ENCODE peak calls at places on chromosomes 16 and 17, in nine cellular contexts. F is kidney tubule cell; M is D341Med; Z is colonic mucosa; R is brain pericyte; S is right lobe of liver; J is activated naive CD8-positive, alpha-beta T cell treated with anti-CD3 and anti-CD28 coated beads, Interleukin-2, amount 10 ng/mL, durations not matched to agents 7 days and 5 days; U is stimulated activated CD4-positive, alpha-beta T cell treated with anti-CD3 and anti-CD28 coated beads, Interleukin-2, amount 100 ng/mL, for 48 hours; K is NCI-H1092. L is an unnamed sample.
A peak's percentile ranks its signal among the peaks of the same experiment; 100 is the strongest.

GRCh38 chr17:29613371-29613837 is 9.3 kb downstream of the CORO6 start:
- DNase-seq in F (peak; percentile 89), M (no peak), Z (peak; percentile 98), R (peak; percentile 49), S (peak; percentile 93), J (peak; percentile 99), U (peak; percentile 99), K (no peak), L (no peak)

GRCh38 chr17:66523378-66524174 is 221.2 kb downstream of the PRKCA start:
- DNase-seq in F (no peak), M (no peak), Z (peak; percentile 84), R (no peak), S (no peak), J (no peak), U (no peak), K (no peak), L (no peak)

GRCh38 chr17:74529243-74529642 is 2.0 kb downstream of the CD300LB start:
- DNase-seq in F (no peak), M (no peak), Z (no peak), R (no peak), S (no peak), J (peak; percentile 6), U (no peak), K (no peak), L (no peak)

GRCh38 chr17:59425085-59425901 is 93.8 kb downstream of the YPEL2 start:
- DNase-seq in F (peak; percentile 70), M (no peak), Z (no peak), R (no peak), S (peak; percentile 66), J (no peak), U (no peak), K (no peak), L (no peak)

GRCh38 chr17:78013683-78014467 is 55.4 kb downstream of the TNRC6C start:
- DNase-seq in F (peak; percentile 63), M (peak; percentile 68), Z (peak; percentile 69), R (peak; percentile 37), S (no peak), J (no peak), U (peak; percentile 29), K (peak; percentile 36), L (peak; percentile 45)

GRCh38 chr16:73546351-73546845 is 498.5 kb upstream of the ZFHX3 start:
- DNase-seq in F (no peak), M (no peak), Z (no peak), R (no peak), S (no peak), J (no peak), U (no peak), K (peak; percentile 26), L (no peak)

GRCh38 chr17:80104321-80104955 is 3.1 kb downstream of the GAA start:
- DNase-seq in F (peak; percentile 30), M (no peak), Z (no peak), R (peak; percentile 65), S (peak; percentile 50), J (no peak), U (no peak), K (peak; percentile 70), L (no peak)

GRCh38 chr16:87855852-87856715 is 13.2 kb downstream of the SLC7A5 start:
- DNase-seq in F (peak; percentile 60), M (peak; percentile 27), Z (peak; percentile 67), R (peak; percentile 53), S (peak; percentile 86), J (peak; percentile 69), U (no peak), K (no peak), L (no peak)

GRCh38 chr17:80923211-80924110 is 68.2 kb upstream of the CHMP6 start:
- DNase-seq in F (no peak), M (no peak), Z (no peak), R (no peak), S (peak; percentile 48), J (no peak), U (no peak), K (no peak), L (no peak)

GRCh38 chr17:12402963-12403622 is 262.6 kb upstream of the MYOCD start:
- DNase-seq in F (peak; percentile 73), M (no peak), Z (no peak), R (no peak), S (no peak), J (no peak), U (no peak), K (no peak), L (no peak)

GRCh38 chr16:10090816-10091215 is 91.4 kb downstream of the GRIN2A start:
- DNase-seq in F (peak; percentile 7), M (no peak), Z (no peak), R (no peak), S (no peak), J (no peak), U (no peak), K (no peak), L (no peak)

GRCh38 chr17:57830880-57831279 is 19.0 kb downstream of the MRPS23 start:
- DNase-seq in F (no peak), M (no peak), Z (no peak), R (no peak), S (no peak), J (no peak), U (no peak), K (no peak), L (no peak)

GRCh38 chr16:67294927-67295326 is 15.6 kb downstream of the PLEKHG4 start:
- DNase-seq in F (no peak), M (no peak), Z (no peak), R (no peak), S (no peak), J (no peak), U (no peak), K (no peak), L (no peak)

GRCh38 chr16:369866-370436 is 387 bp downstream of the MRPL28 start:
- DNase-seq in F (peak; percentile 28), M (no peak), Z (no peak), R (no peak), S (no peak), J (no peak), U (no peak), K (no peak), L (no peak)

GRCh38 chr17:28154242-28154641 is 111.8 kb downstream of the NLK start:
- DNase-seq in F (peak; percentile 23), M (no peak), Z (no peak), R (no peak), S (no peak), J (no peak), U (no peak), K (no peak), L (no peak)

GRCh38 chr17:35257080-35257701 is 14.3 kb downstream of the SLFN5 start:
- DNase-seq in F (peak; percentile 67), M (no peak), Z (peak; percentile 74), R (no peak), S (no peak), J (no peak), U (no peak), K (peak; percentile 12), L (no peak)

GRCh38 chr17:45646288-45646988 is 137.7 kb upstream of the CRHR1 start:
- DNase-seq in F (no peak), M (peak; percentile 64), Z (no peak), R (no peak), S (no peak), J (peak; percentile 36), U (no peak), K (no peak), L (no peak)

GRCh38 chr16:62638964-62639861 is 603.0 kb upstream of the CDH8 start:
- DNase-seq in F (no peak), M (no peak), Z (no peak), R (no peak), S (no peak), J (no peak), U (no peak), K (no peak), L (no peak)

GRCh38 chr17:67557052-67557845 is 160.5 kb upstream of the NOL11 start:
- DNase-seq in F (no peak), M (no peak), Z (no peak), R (no peak), S (no peak), J (no peak), U (no peak), K (no peak), L (no peak)

GRCh38 chr17:46822388-46822921 is 4.0 kb upstream of the WNT3 start:
- DNase-seq in F (peak; percentile 18), M (peak; percentile 73), Z (peak; percentile 23), R (no peak), S (no peak), J (peak; percentile 74), U (peak; percentile 58), K (no peak), L (no peak)

GRCh38 chr16:2835638-2836493 is 5.8 kb downstream of the ZG16B start:
- DNase-seq in F (peak; percentile 100), M (no peak), Z (peak; percentile 70), R (no peak), S (peak; percentile 37), J (no peak), U (no peak), K (no peak), L (no peak)

GRCh38 chr17:32803544-32803943 is 73.4 kb downstream of the MYO1D start:
- DNase-seq in F (no peak), M (no peak), Z (no peak), R (no peak), S (no peak), J (no peak), U (no peak), K (no peak), L (no peak)

L was measured in glomerular endothelial cell.